ENCODE peak calls at places on chromosome 3, in six cellular contexts. S is HCEC 1CT; Q is ACHN; Y is stimulated activated CD4-positive, alpha-beta T cell treated with anti-CD3 and anti-CD28 coated beads, Interleukin-2, amount 100 ng/mL, for 48 hours; I is stimulated activated effector memory CD8-positive, alpha-beta T cell treated with anti-CD3 and anti-CD28 coated beads, Interleukin-12 subunit alpha, Interleukin-12 subunit beta, amount 100 ng/mL, for 72 hours; P is AG20443. C is an unnamed sample.

GRCh38 chr3:58120075-58120812 is 90.5 kb downstream of the DNASE1L3 start:
- DNase-seq in S (no peak), Q (no peak), Y (no peak), I (no peak), P (no peak), C (no peak)

GRCh38 chr3:156604642-156605144 is 49.8 kb upstream of the SSR3 start:
- DNase-seq in S (no peak), Q (no peak), Y (no peak), I (no peak), P (no peak), C (peak)

GRCh38 chr3:25021816-25022215 is 406.2 kb upstream of the RARB start:
- DNase-seq in S (no peak), Q (no peak), Y (no peak), I (no peak), P (peak), C (peak)

GRCh38 chr3:172869356-172869755 is 118.8 kb downstream of the ECT2 start:
- DNase-seq in S (peak), Q (no peak), Y (no peak), I (no peak), P (no peak), C (no peak)

GRCh38 chr3:108493862-108494261 is 16.5 kb downstream of the MYH15 start:
- DNase-seq in S (no peak), Q (peak), Y (no peak), I (no peak), P (peak), C (peak)

GRCh38 chr3:37993811-37994638 is 3.4 kb downstream of the VILL start:
- DNase-seq in S (peak), Q (peak), Y (peak), I (peak), P (peak), C (peak)

GRCh38 chr3:36227982-36228381 is 152.3 kb upstream of the STAC start:
- DNase-seq in S (no peak), Q (no peak), Y (no peak), I (no peak), P (no peak), C (peak)

GRCh38 chr3:108055931-108056330 is 34.9 kb downstream of the CD47 start:
- DNase-seq in S (no peak), Q (no peak), Y (no peak), I (no peak), P (no peak), C (no peak)

GRCh38 chr3:27165348-27165747 is 203.8 kb downstream of the NEK10 start:
- DNase-seq in S (peak), Q (peak), Y (no peak), I (no peak), P (peak), C (peak)

C was measured in LHCN-M2.